ENCODE peak calls at places on chromosomes 1 and 21, in six cellular contexts. One of them, this sample, is unnamed.

GRCh38 chr1:115065021-115065420 is 24.3 kb downstream of the TSPAN2 start:
- DNase-seq in A549: no peak
- DNase-seq in neural progenitor cell: no peak
- DNase-seq in IMR-90: no peak
- DNase-seq in colonic mucosa: no peak
- DNase-seq in cardiac muscle cell: no peak
- DNase-seq in this sample: no peak

GRCh38 chr1:37721565-37721964 is 29.2 kb downstream of the CDCA8 start:
- DNase-seq in IMR-90: no peak
- DNase-seq in A549: no peak
- DNase-seq in neural progenitor cell: peak; percentile 30
- DNase-seq in cardiac muscle cell: no peak
- DNase-seq in colonic mucosa: no peak
- DNase-seq in this sample: no peak

GRCh38 chr1:4984841-4985240 is 330.4 kb downstream of the AJAP1 start:
- DNase-seq in cardiac muscle cell: no peak
- DNase-seq in colonic mucosa: no peak
- DNase-seq in IMR-90: no peak
- DNase-seq in neural progenitor cell: no peak
- DNase-seq in A549: no peak
- DNase-seq in this sample: no peak

GRCh38 chr1:41331546-41331917 is 29.7 kb upstream of the FOXO6 start:
- DNase-seq in A549: no peak
- DNase-seq in IMR-90: no peak
- DNase-seq in colonic mucosa: no peak
- DNase-seq in neural progenitor cell: no peak
- DNase-seq in cardiac muscle cell: no peak
- DNase-seq in this sample: no peak

GRCh38 chr1:167966050-167966449 is 29.2 kb upstream of the MPC2 start:
- DNase-seq in IMR-90: no peak
- DNase-seq in colonic mucosa: no peak
- DNase-seq in cardiac muscle cell: no peak
- DNase-seq in A549: no peak
- DNase-seq in neural progenitor cell: no peak
- DNase-seq in this sample: no peak

GRCh38 chr21:38311765-38312164 is 55.0 kb downstream of the KCNJ15 start:
- DNase-seq in IMR-90: no peak
- DNase-seq in cardiac muscle cell: peak; percentile 38
- DNase-seq in neural progenitor cell: no peak
- DNase-seq in A549: no peak
- DNase-seq in colonic mucosa: no peak
- DNase-seq in this sample: peak; percentile 59

GRCh38 chr1:227789881-227790400 is 25.5 kb upstream of the PRSS38 start:
- DNase-seq in cardiac muscle cell: no peak
- DNase-seq in A549: no peak
- DNase-seq in neural progenitor cell: no peak
- DNase-seq in colonic mucosa: no peak
- DNase-seq in IMR-90: no peak
- DNase-seq in this sample: no peak

GRCh38 chr1:111214086-111214801 is 13.3 kb upstream of the CHI3L2 start:
- DNase-seq in colonic mucosa: no peak
- DNase-seq in IMR-90: peak; percentile 13
- DNase-seq in cardiac muscle cell: no peak
- DNase-seq in neural progenitor cell: no peak
- DNase-seq in A549: no peak
- DNase-seq in this sample: peak; percentile 26

GRCh38 chr1:201020647-201021332 is 2.7 kb downstream of the KIF21B start:
- DNase-seq in A549: peak; percentile 41
- DNase-seq in colonic mucosa: peak; percentile 43
- DNase-seq in neural progenitor cell: peak; percentile 93
- DNase-seq in cardiac muscle cell: peak; percentile 74
- DNase-seq in IMR-90: no peak
- DNase-seq in this sample: no peak

GRCh38 chr1:162560303-162561036 is 1.1 kb upstream of the UAP1 start:
- DNase-seq in colonic mucosa: no peak
- DNase-seq in IMR-90: no peak
- DNase-seq in cardiac muscle cell: peak; percentile 12
- DNase-seq in A549: peak; percentile 31
- DNase-seq in neural progenitor cell: no peak
- DNase-seq in this sample: no peak

GRCh38 chr1:87143413-87144135 is 185.1 kb upstream of the LMO4 start:
- DNase-seq in colonic mucosa: no peak
- DNase-seq in IMR-90: no peak
- DNase-seq in neural progenitor cell: no peak
- DNase-seq in cardiac muscle cell: no peak
- DNase-seq in A549: no peak
- DNase-seq in this sample: no peak

GRCh38 chr1:227548448-227548847 is 14.9 kb upstream of the ZNF678 start:
- DNase-seq in A549: no peak
- DNase-seq in cardiac muscle cell: no peak
- DNase-seq in neural progenitor cell: no peak
- DNase-seq in IMR-90: no peak
- DNase-seq in colonic mucosa: no peak
- DNase-seq in this sample: no peak

GRCh38 chr1:182080955-182081582 is 19.6 kb upstream of the ZNF648 start:
- DNase-seq in neural progenitor cell: peak; percentile 67
- DNase-seq in colonic mucosa: no peak
- DNase-seq in cardiac muscle cell: peak; percentile 57
- DNase-seq in A549: peak; percentile 41
- DNase-seq in IMR-90: peak; percentile 27
- DNase-seq in this sample: peak; percentile 36

GRCh38 chr1:207993477-207994445 is 82.8 kb upstream of the CD34 start:
- DNase-seq in IMR-90: no peak
- DNase-seq in A549: peak; percentile 12
- DNase-seq in colonic mucosa: no peak
- DNase-seq in cardiac muscle cell: peak; percentile 32
- DNase-seq in neural progenitor cell: peak; percentile 55
- DNase-seq in this sample: no peak

GRCh38 chr1:60065199-60065598 is 8.4 kb downstream of the C1orf87 start:
- DNase-seq in neural progenitor cell: no peak
- DNase-seq in A549: no peak
- DNase-seq in cardiac muscle cell: no peak
- DNase-seq in colonic mucosa: no peak
- DNase-seq in IMR-90: no peak
- DNase-seq in this sample: no peak

GRCh38 chr1:116299248-116299647 is 73.8 kb upstream of the ATP1A1 start:
- DNase-seq in colonic mucosa: no peak
- DNase-seq in neural progenitor cell: no peak
- DNase-seq in cardiac muscle cell: no peak
- DNase-seq in IMR-90: no peak
- DNase-seq in A549: no peak
- DNase-seq in this sample: no peak

GRCh38 chr1:58768971-58769808 is 14.7 kb downstream of the JUN start:
- DNase-seq in cardiac muscle cell: peak; percentile 78
- DNase-seq in IMR-90: peak; percentile 63
- DNase-seq in A549: peak; percentile 49
- DNase-seq in neural progenitor cell: peak; percentile 88
- DNase-seq in colonic mucosa: peak; percentile 85
- DNase-seq in this sample: peak; percentile 70

GRCh38 chr1:29628190-29628589 is 391.9 kb downstream of the PTPRU start:
- DNase-seq in IMR-90: no peak
- DNase-seq in cardiac muscle cell: no peak
- DNase-seq in neural progenitor cell: no peak
- DNase-seq in A549: no peak
- DNase-seq in colonic mucosa: peak; percentile 4
- DNase-seq in this sample: no peak

GRCh38 chr1:29631361-29631760 is 395.0 kb downstream of the PTPRU start:
- DNase-seq in A549: no peak
- DNase-seq in cardiac muscle cell: no peak
- DNase-seq in colonic mucosa: no peak
- DNase-seq in IMR-90: peak; percentile 66
- DNase-seq in neural progenitor cell: no peak
- DNase-seq in this sample: peak; percentile 62

GRCh38 chr1:29629401-29629800 is 393.1 kb downstream of the PTPRU start:
- DNase-seq in IMR-90: no peak
- DNase-seq in A549: no peak
- DNase-seq in cardiac muscle cell: no peak
- DNase-seq in neural progenitor cell: no peak
- DNase-seq in colonic mucosa: peak; percentile 11
- DNase-seq in this sample: no peak

GRCh38 chr1:29630756-29631155 is 394.4 kb downstream of the PTPRU start:
- DNase-seq in IMR-90: peak; percentile 8
- DNase-seq in neural progenitor cell: no peak
- DNase-seq in colonic mucosa: no peak
- DNase-seq in A549: no peak
- DNase-seq in cardiac muscle cell: no peak
- DNase-seq in this sample: no peak

DNA sequence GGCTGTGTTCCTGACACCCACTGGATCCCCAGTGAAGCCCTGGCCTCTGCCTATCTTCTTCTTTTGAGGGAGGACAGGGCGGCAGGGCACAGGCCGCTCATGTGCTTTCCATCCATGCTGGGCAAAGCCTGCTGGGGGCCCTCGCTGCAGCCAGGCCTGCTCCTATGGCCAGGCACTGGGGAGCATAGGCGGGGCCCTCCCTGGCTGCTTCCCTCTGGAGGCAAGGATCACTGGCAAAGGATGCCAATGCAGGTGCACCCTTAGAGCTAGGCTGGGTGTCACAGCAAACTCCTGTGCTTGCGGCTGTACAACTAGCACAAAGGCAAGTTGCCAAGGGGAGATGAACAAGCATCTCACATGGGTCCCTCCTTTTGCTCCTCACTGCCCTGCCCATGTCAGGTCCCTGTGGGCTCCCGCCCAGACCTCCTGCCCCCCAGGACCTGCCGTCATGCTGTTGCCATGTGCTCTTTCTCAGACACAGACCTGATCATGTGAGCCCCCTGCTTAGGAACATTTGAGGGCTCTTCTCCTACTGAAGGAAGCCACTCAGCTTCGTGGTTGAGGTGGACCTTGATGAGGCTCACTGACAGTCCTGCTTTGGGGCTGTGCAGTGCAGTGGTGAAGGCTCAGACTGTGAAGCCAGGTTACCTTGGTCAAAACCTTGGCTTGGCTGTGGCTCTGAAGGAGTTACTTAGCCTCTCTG is 393.6 kb downstream of the PTPRU start:
- DNase-seq in neural progenitor cell: no peak
- DNase-seq in A549: no peak
- DNase-seq in colonic mucosa: peak; percentile 7
- DNase-seq in cardiac muscle cell: no peak
- DNase-seq in IMR-90: no peak
- DNase-seq in this sample: no peak
- H3K27ac ChIP-seq in neural progenitor cell: no peak overlapping the region
- H3K27ac ChIP-seq in A549: no peak overlapping the region
- H3K27ac ChIP-seq in colonic mucosa: no peak overlapping the region
- H3K27ac ChIP-seq in cardiac muscle cell: no peak overlapping the region
- H3K27ac ChIP-seq in IMR-90: no peak overlapping the region
- H3K27ac ChIP-seq in this sample: no peak overlapping the region

DNA sequence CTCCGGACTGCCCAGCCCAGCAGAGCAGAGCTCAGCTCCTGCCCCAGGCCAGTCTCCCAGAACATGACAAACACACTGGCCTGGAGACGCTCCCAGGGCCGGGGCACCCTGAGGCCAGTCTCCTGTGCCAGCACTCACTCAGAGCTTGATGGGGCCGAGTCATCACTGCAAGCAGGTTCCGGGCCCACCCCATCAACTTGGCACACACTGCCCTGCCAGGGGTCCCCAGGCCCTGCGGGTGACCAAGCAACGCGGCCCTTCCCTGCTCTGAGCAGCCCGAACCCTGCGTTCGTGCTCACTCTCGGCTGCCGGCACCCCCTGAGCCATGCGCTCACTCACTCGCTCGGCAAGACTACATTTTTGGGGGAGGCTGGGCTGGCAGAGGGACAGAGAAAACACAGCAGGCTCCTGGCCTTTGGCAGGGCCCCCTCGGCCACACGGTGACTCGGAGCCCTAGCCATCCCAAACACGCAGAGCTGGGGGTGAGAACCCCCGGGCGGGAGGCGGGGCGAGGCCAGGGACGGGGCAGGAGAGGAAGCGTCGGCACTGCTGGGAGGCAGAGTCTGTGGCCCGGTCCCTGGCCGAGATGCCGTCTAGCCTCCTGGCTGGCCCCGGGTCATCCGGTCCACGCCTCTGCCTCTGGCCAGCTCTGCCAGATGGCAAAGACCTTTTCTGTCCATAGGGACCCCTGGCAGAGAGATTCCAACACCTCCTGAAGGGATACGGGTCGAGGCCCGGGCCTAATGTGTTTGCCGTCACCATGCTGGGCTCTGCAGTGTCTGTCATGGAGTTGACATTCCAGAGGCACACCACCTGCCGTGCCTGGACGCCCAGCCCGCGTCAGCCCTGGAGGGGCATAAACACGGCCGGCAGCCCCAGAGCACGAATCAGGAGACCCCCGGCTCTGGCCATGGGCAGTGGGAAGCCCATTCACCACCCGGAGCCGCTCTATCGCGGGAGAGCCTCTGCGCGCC is 67.9 kb downstream of the MEGF6 start:
- DNase-seq in A549: peak; percentile 50
- DNase-seq in IMR-90: peak; percentile 92
- DNase-seq in cardiac muscle cell: peak; percentile 82
- DNase-seq in neural progenitor cell: peak; percentile 65
- DNase-seq in colonic mucosa: peak; percentile 27
- DNase-seq in this sample: peak; percentile 74
- H3K27ac ChIP-seq in A549: peak overlapping the region; percentile 96
- H3K27ac ChIP-seq in IMR-90: peak overlapping the region; percentile 96
- H3K27ac ChIP-seq in cardiac muscle cell: no peak overlapping the region
- H3K27ac ChIP-seq in neural progenitor cell: no peak overlapping the region
- H3K27ac ChIP-seq in colonic mucosa: no peak overlapping the region
- H3K27ac ChIP-seq in this sample: peak overlapping the region; percentile 70

GRCh38 chr21:45487161-45487806 is 55.0 kb downstream of the SLC19A1 start:
- DNase-seq in IMR-90: no peak
- DNase-seq in colonic mucosa: no peak
- DNase-seq in neural progenitor cell: no peak
- DNase-seq in A549: no peak
- DNase-seq in cardiac muscle cell: no peak
- DNase-seq in this sample: no peak
- H3K27ac ChIP-seq in IMR-90: no peak overlapping the region
- H3K27ac ChIP-seq in colonic mucosa: no peak overlapping the region
- H3K27ac ChIP-seq in neural progenitor cell: peak overlapping the region; percentile 5
- H3K27ac ChIP-seq in A549: no peak overlapping the region
- H3K27ac ChIP-seq in cardiac muscle cell: no peak overlapping the region
- H3K27ac ChIP-seq in this sample: no peak overlapping the region

GRCh38 chr1:24384251-24385090 is 29.1 kb downstream of the STPG1 start:
- DNase-seq in colonic mucosa: peak; percentile 34
- DNase-seq in cardiac muscle cell: peak; percentile 37
- DNase-seq in neural progenitor cell: no peak
- DNase-seq in IMR-90: peak; percentile 86
- DNase-seq in A549: no peak
- DNase-seq in this sample: peak; percentile 84
- H3K27ac ChIP-seq in colonic mucosa: peak overlapping the region; percentile 49
- H3K27ac ChIP-seq in cardiac muscle cell: no peak overlapping the region
- H3K27ac ChIP-seq in neural progenitor cell: no peak overlapping the region
- H3K27ac ChIP-seq in IMR-90: peak overlapping the region; percentile 27
- H3K27ac ChIP-seq in A549: peak overlapping the region; percentile 52
- H3K27ac ChIP-seq in this sample: peak overlapping the region; percentile 20

GRCh38 chr1:211633523-211633843 is 41.9 kb downstream of the NEK2 start:
- DNase-seq in cardiac muscle cell: no peak
- DNase-seq in A549: no peak
- DNase-seq in neural progenitor cell: peak; percentile 31
- DNase-seq in colonic mucosa: no peak
- DNase-seq in IMR-90: no peak
- DNase-seq in this sample: no peak
- H3K27ac ChIP-seq in cardiac muscle cell: no peak overlapping the region
- H3K27ac ChIP-seq in A549: peak overlapping the region; percentile 57
- H3K27ac ChIP-seq in neural progenitor cell: no peak overlapping the region
- H3K27ac ChIP-seq in colonic mucosa: no peak overlapping the region
- H3K27ac ChIP-seq in IMR-90: peak overlapping the region; percentile 59
- H3K27ac ChIP-seq in this sample: peak overlapping the region; percentile 63

DNA sequence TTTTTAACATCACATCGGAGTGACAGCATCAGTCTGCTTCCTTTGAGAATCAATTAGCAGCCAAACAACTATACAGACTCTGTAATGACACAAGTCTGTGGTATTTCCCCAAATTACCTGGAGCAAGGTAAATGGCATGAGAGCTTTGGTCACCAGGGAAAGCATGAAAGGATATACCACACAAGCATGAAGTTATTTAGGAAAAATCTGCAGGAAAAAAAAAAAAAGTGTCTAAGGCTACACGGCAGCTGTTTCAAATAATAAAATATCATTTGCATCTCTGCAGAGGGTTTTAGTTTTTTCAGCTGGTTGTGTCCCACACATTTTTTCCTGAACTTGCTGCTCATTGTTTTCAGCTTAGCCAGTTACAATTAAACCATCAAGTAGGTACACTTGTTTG is 234.7 kb downstream of the TTLL7 start:
- DNase-seq in colonic mucosa: no peak
- DNase-seq in neural progenitor cell: no peak
- DNase-seq in A549: no peak
- DNase-seq in IMR-90: no peak
- DNase-seq in cardiac muscle cell: no peak
- DNase-seq in this sample: no peak
- H3K27ac ChIP-seq in colonic mucosa: no peak overlapping the region
- H3K27ac ChIP-seq in neural progenitor cell: no peak overlapping the region
- H3K27ac ChIP-seq in A549: no peak overlapping the region
- H3K27ac ChIP-seq in IMR-90: no peak overlapping the region
- H3K27ac ChIP-seq in cardiac muscle cell: no peak overlapping the region
- H3K27ac ChIP-seq in this sample: no peak overlapping the region